ENCODE peak calls at places on chromosomes 7 and 10, in four cellular contexts. P, M, Z and N are unnamed samples.
A peak's percentile ranks its signal among the peaks of the same experiment; 100 is the strongest.

GRCh38 chr7:24842449-24843241 is 85.4 kb upstream of the GSDME start:
- DNase-seq in P (no peak), M (no peak), Z (peak; percentile 93), N (no peak)

GRCh38 chr10:67815571-67816059 is 22.4 kb downstream of the DNAJC12 start:
- DNase-seq in P (no peak), M (no peak), Z (no peak), N (peak; percentile 95)

GRCh38 chr7:69374036-69374420 is 224.2 kb upstream of the AUTS2 start:
- DNase-seq in P (no peak), M (no peak), Z (no peak), N (no peak)

GRCh38 chr7:28957822-28958234 is 302 bp downstream of the TRIL start:
- DNase-seq in P (no peak), M (peak; percentile 54), Z (no peak), N (no peak)

GRCh38 chr10:35135861-35136260 is 9.2 kb downstream of the CREM start:
- DNase-seq in P (no peak), M (no peak), Z (no peak), N (no peak)

GRCh38 chr10:110115784-110116520 is 91.5 kb upstream of the MXI1 start:
- DNase-seq in P (no peak), M (no peak), Z (no peak), N (no peak)

GRCh38 chr7:26937956-26938623 is 73.7 kb upstream of the SKAP2 start:
- DNase-seq in P (no peak), M (no peak), Z (no peak), N (peak; percentile 53)

GRCh38 chr10:100515612-100516011 is 4.0 kb downstream of the SEC31B start:
- DNase-seq in P (no peak), M (no peak), Z (no peak), N (no peak)

GRCh38 chr7:104096683-104097082 is 107.2 kb upstream of the RELN start:
- DNase-seq in P (peak; percentile 72), M (peak; percentile 25), Z (peak; percentile 78), N (peak; percentile 29)

GRCh38 chr10:126844406-126844805 is 60.8 kb upstream of the DOCK1 start:
- DNase-seq in P (no peak), M (no peak), Z (no peak), N (peak; percentile 16)

GRCh38 chr7:142104550-142105527 is 6.7 kb upstream of the MGAM2 start:
- DNase-seq in P (no peak), M (no peak), Z (peak; percentile 90), N (peak; percentile 95)

GRCh38 chr7:99184468-99185225 is 23.3 kb downstream of the KPNA7 start:
- DNase-seq in P (peak; percentile 35), M (peak; percentile 38), Z (peak; percentile 30), N (no peak)

GRCh38 chr7:19957664-19958063 is 184.2 kb upstream of the TMEM196 start:
- DNase-seq in P (no peak), M (no peak), Z (no peak), N (peak; percentile 12)

GRCh38 chr10:24385776-24386175 is 176.8 kb downstream of the KIAA1217 start:
- DNase-seq in P (no peak), M (no peak), Z (no peak), N (no peak)

GRCh38 chr10:69730251-69731156 is 71.2 kb upstream of the COL13A1 start:
- DNase-seq in P (no peak), M (no peak), Z (no peak), N (no peak)
- TF ChIP-seq NR3C1 in P (no peak), M (no peak), Z (no peak), N (no peak)

GRCh38 chr7:86248977-86249376 is 394.7 kb upstream of the GRM3 start:
- DNase-seq in P (no peak), M (no peak), Z (no peak), N (no peak)

GRCh38 chr7:86243171-86243570 is 400.5 kb upstream of the GRM3 start:
- DNase-seq in P (no peak), M (no peak), Z (no peak), N (no peak)
- TF ChIP-seq NR3C1 in P (no peak), M (no peak), Z (no peak), N (no peak)

GRCh38 chr10:11026761-11027160 is 9.1 kb downstream of the CELF2 start:
- DNase-seq in P (no peak), M (no peak), Z (no peak), N (no peak)
- TF ChIP-seq NR3C1 in P (no peak), M (no peak), Z (no peak), N (no peak)

GRCh38 chr7:127979113-127979727 is 52.0 kb downstream of the LRRC4 start:
- DNase-seq in P (no peak), M (no peak), Z (no peak), N (no peak)
- TF ChIP-seq NR3C1 in P (no peak), M (no peak), Z (no peak), N (no peak)

DNA sequence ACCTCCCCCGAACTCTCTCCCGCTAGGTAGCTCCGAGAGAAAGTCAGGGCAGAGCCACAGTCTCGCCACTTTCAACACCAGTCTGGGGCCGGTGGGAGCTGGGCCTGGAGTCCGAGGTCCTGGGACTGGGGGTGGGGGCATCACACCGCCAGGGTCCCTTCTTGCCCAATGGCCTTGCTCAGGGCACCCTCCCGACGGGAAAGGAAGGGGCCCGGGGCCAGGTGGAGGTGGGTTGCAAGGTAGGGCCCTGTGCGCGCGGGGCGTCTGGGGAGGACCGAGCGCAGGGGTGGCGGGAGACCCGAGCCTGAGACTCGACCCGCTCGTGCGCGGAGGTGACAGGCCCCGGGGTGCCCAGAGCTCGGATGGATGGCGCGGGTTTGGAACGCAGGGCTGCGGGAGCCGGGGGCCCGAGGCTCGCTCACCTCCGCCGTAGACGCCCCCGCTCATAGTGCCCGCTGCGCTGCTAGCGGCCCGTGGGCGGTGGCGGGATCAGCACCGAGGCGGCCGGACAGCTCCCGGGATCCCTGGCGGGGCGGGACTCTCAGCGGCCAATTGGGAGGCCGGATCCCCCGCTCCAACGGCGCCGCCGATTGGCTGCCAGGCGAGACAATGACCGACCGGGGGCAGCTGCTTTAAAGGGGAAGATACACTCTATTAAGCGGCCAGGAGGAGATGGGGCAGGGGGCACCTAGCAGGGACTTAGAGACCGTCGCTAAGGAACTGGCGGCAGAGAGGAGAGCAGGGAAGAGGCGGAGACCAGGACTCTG is at the start of gene ACTL6B:
- DNase-seq in P (peak; percentile 100), M (peak; percentile 94), Z (no peak), N (peak; percentile 72)
- TF ChIP-seq NR3C1 in P (peak; percentile 91), M (peak; percentile 71), Z (no peak), N (no peak)